ENCODE peak calls at places on chromosomes 1 and 21, in nine cellular contexts. E is left ventricle myocardium inferior, Q is transverse colon, O is amniotic stem cell, H is mesothelial cell of epicardium, G is stomach, V is brain microvascular endothelial cell, X is cardiac muscle cell, B is fibroblast of mammary gland. R is an unnamed sample.

GRCh38 chr1:226223157-226223785 is at the start of gene MIXL1:
- DNase-seq in E (no peak), Q (peak), G (no peak), O (no peak), H (peak), B (no peak), X (peak), V (no peak), R (peak)

GRCh38 chr1:28104866-28105467 is 16.6 kb upstream of the EYA3 start:
- DNase-seq in G (peak), X (peak), Q (peak), H (peak), V (peak), E (no peak), B (peak), O (no peak), R (peak)

GRCh38 chr1:94045465-94046056 is 75.4 kb downstream of the ABCA4 start:
- DNase-seq in E (peak), O (peak), H (peak), B (peak), V (peak), Q (peak), X (peak), G (peak), R (peak)

GRCh38 chr1:53107570-53108322 is 34.7 kb downstream of the SLC1A7 start:
- DNase-seq in X (peak), O (peak), G (peak), Q (no peak), B (peak), H (no peak), E (no peak), V (peak), R (no peak)

GRCh38 chr1:182972821-182973220 is 19.9 kb upstream of the SHCBP1L start:
- DNase-seq in G (no peak), V (no peak), X (no peak), B (no peak), Q (no peak), E (no peak), O (no peak), H (no peak), R (no peak)

GRCh38 chr1:182699673-182700350 is 15.4 kb upstream of the RGS8 start:
- DNase-seq in E (no peak), X (peak), B (no peak), G (no peak), O (no peak), H (no peak), Q (no peak), V (no peak), R (no peak)

GRCh38 chr1:109931189-109931672 is 20.6 kb downstream of the CSF1 start:
- DNase-seq in B (peak), O (no peak), G (peak), Q (peak), E (peak), V (peak), X (peak), H (no peak), R (peak)

GRCh38 chr1:111804736-111805135 is 49.0 kb downstream of the DDX20 start:
- DNase-seq in X (no peak), E (no peak), G (no peak), V (no peak), B (no peak), O (no peak), H (no peak), Q (no peak), R (no peak)

GRCh38 chr1:205294175-205294913 is 27.2 kb downstream of the NUAK2 start:
- DNase-seq in O (peak), H (no peak), Q (no peak), E (no peak), X (peak), G (no peak), V (peak), B (peak), R (peak)

GRCh38 chr1:32040711-32041110 is 27.0 kb downstream of the KHDRBS1 start:
- DNase-seq in H (no peak), X (peak), E (no peak), B (no peak), V (no peak), Q (no peak), O (no peak), G (no peak), R (no peak)

GRCh38 chr21:40128891-40129290 is 261.7 kb downstream of the PCP4 start:
- DNase-seq in E (no peak), G (no peak), X (no peak), Q (no peak), O (no peak), B (no peak), H (no peak), V (no peak), R (no peak)

GRCh38 chr1:93159337-93159736 is 20.9 kb downstream of the TMED5 start:
- DNase-seq in B (no peak), O (no peak), H (no peak), V (no peak), X (no peak), Q (no peak), E (no peak), G (no peak), R (no peak)

GRCh38 chr21:35159881-35160280 is 110.8 kb upstream of the RUNX1 start:
- DNase-seq in V (peak), O (no peak), X (peak), Q (no peak), E (no peak), H (no peak), G (no peak), B (peak), R (no peak)

GRCh38 chr1:33170351-33171274 is 11.2 kb downstream of the TRIM62 start:
- DNase-seq in G (no peak), O (no peak), H (no peak), Q (no peak), E (peak), B (no peak), X (peak), V (no peak), R (no peak)

R was measured in lung microvascular endothelial cell.